ENCODE peak calls at places on chromosomes 5 and 9, in nine cellular contexts. One of them, this sample, is unnamed.

GRCh38 chr9:112042769-112043168 is 132.3 kb downstream of the SUSD1 start:
- DNase-seq in right lobe of liver: no peak
- DNase-seq in stomach: no peak
- DNase-seq in A549: no peak
- DNase-seq in sigmoid colon: no peak
- DNase-seq in Peyer's patch: no peak
- DNase-seq in breast epithelium: no peak
- DNase-seq in vagina: no peak
- DNase-seq in lower leg skin: no peak
- DNase-seq in this sample: no peak

GRCh38 chr5:98492258-98492657 is 281.2 kb upstream of the RGMB start:
- DNase-seq in vagina: no peak
- DNase-seq in A549: no peak
- DNase-seq in Peyer's patch: no peak
- DNase-seq in lower leg skin: no peak
- DNase-seq in sigmoid colon: no peak
- DNase-seq in stomach: no peak
- DNase-seq in breast epithelium: no peak
- DNase-seq in right lobe of liver: no peak
- DNase-seq in this sample: no peak

GRCh38 chr5:156327306-156327705 is 342 bp downstream of the SGCD start:
- DNase-seq in stomach: no peak
- DNase-seq in lower leg skin: no peak
- DNase-seq in vagina: no peak
- DNase-seq in Peyer's patch: no peak
- DNase-seq in breast epithelium: no peak
- DNase-seq in sigmoid colon: no peak
- DNase-seq in right lobe of liver: no peak
- DNase-seq in A549: no peak
- DNase-seq in this sample: no peak

GRCh38 chr5:52947851-52948250 is 41.3 kb upstream of the ITGA2 start:
- DNase-seq in vagina: no peak
- DNase-seq in Peyer's patch: no peak
- DNase-seq in A549: no peak
- DNase-seq in sigmoid colon: no peak
- DNase-seq in lower leg skin: no peak
- DNase-seq in stomach: no peak
- DNase-seq in right lobe of liver: no peak
- DNase-seq in breast epithelium: no peak
- DNase-seq in this sample: no peak

GRCh38 chr5:150542933-150543445 is 35.1 kb downstream of the NDST1 start:
- DNase-seq in breast epithelium: no peak
- DNase-seq in right lobe of liver: peak
- DNase-seq in stomach: peak
- DNase-seq in lower leg skin: peak
- DNase-seq in Peyer's patch: peak
- DNase-seq in A549: no peak
- DNase-seq in vagina: no peak
- DNase-seq in sigmoid colon: no peak
- DNase-seq in this sample: no peak

GRCh38 chr9:126471084-126471611 is 142.6 kb upstream of the LMX1B start:
- DNase-seq in Peyer's patch: peak
- DNase-seq in stomach: peak
- DNase-seq in lower leg skin: peak
- DNase-seq in breast epithelium: no peak
- DNase-seq in vagina: no peak
- DNase-seq in A549: no peak
- DNase-seq in right lobe of liver: peak
- DNase-seq in sigmoid colon: no peak
- DNase-seq in this sample: no peak

GRCh38 chr9:17064558-17064957 is 70.3 kb upstream of the CNTLN start:
- DNase-seq in sigmoid colon: no peak
- DNase-seq in right lobe of liver: no peak
- DNase-seq in lower leg skin: no peak
- DNase-seq in stomach: no peak
- DNase-seq in vagina: no peak
- DNase-seq in A549: no peak
- DNase-seq in breast epithelium: no peak
- DNase-seq in Peyer's patch: no peak
- DNase-seq in this sample: no peak

GRCh38 chr5:148830220-148830619 is 3.8 kb downstream of the ADRB2 start:
- DNase-seq in stomach: no peak
- DNase-seq in vagina: no peak
- DNase-seq in right lobe of liver: no peak
- DNase-seq in Peyer's patch: no peak
- DNase-seq in lower leg skin: no peak
- DNase-seq in breast epithelium: no peak
- DNase-seq in A549: no peak
- DNase-seq in sigmoid colon: no peak
- DNase-seq in this sample: no peak

GRCh38 chr5:51484326-51484725 is 101.1 kb downstream of the ISL1 start:
- DNase-seq in right lobe of liver: no peak
- DNase-seq in sigmoid colon: no peak
- DNase-seq in vagina: no peak
- DNase-seq in lower leg skin: no peak
- DNase-seq in breast epithelium: no peak
- DNase-seq in A549: no peak
- DNase-seq in Peyer's patch: no peak
- DNase-seq in stomach: no peak
- DNase-seq in this sample: no peak

GRCh38 chr5:140700177-140701144 is at the start of gene ZMAT2:
- DNase-seq in Peyer's patch: peak
- DNase-seq in A549: peak
- DNase-seq in right lobe of liver: peak
- DNase-seq in breast epithelium: peak
- DNase-seq in vagina: peak
- DNase-seq in lower leg skin: peak
- DNase-seq in stomach: peak
- DNase-seq in sigmoid colon: peak
- DNase-seq in this sample: peak
- TF ChIP-seq POLR2A in Peyer's patch: peak
- TF ChIP-seq POLR2A in A549: peak
- TF ChIP-seq POLR2A in right lobe of liver: peak
- TF ChIP-seq POLR2A in breast epithelium: peak
- TF ChIP-seq POLR2A in vagina: peak
- TF ChIP-seq POLR2A in lower leg skin: no peak
- TF ChIP-seq POLR2A in stomach: no peak
- TF ChIP-seq POLR2A in sigmoid colon: peak
- TF ChIP-seq POLR2A in this sample: peak

GRCh38 chr5:10374623-10375022 is 21.1 kb downstream of the MARCHF6 start:
- DNase-seq in right lobe of liver: no peak
- DNase-seq in A549: no peak
- DNase-seq in Peyer's patch: no peak
- DNase-seq in breast epithelium: no peak
- DNase-seq in vagina: no peak
- DNase-seq in lower leg skin: no peak
- DNase-seq in stomach: no peak
- DNase-seq in sigmoid colon: no peak
- DNase-seq in this sample: no peak

GRCh38 chr5:10374032-10374431 is 20.5 kb downstream of the MARCHF6 start:
- DNase-seq in breast epithelium: no peak
- DNase-seq in Peyer's patch: no peak
- DNase-seq in A549: no peak
- DNase-seq in lower leg skin: no peak
- DNase-seq in vagina: no peak
- DNase-seq in sigmoid colon: no peak
- DNase-seq in right lobe of liver: no peak
- DNase-seq in stomach: no peak
- DNase-seq in this sample: no peak

GRCh38 chr5:10370931-10371330 is 17.4 kb downstream of the MARCHF6 start:
- DNase-seq in vagina: no peak
- DNase-seq in A549: no peak
- DNase-seq in sigmoid colon: no peak
- DNase-seq in breast epithelium: no peak
- DNase-seq in Peyer's patch: no peak
- DNase-seq in stomach: no peak
- DNase-seq in lower leg skin: no peak
- DNase-seq in right lobe of liver: no peak
- DNase-seq in this sample: no peak

GRCh38 chr5:10376530-10376929 is 23.0 kb downstream of the MARCHF6 start:
- DNase-seq in Peyer's patch: no peak
- DNase-seq in vagina: no peak
- DNase-seq in right lobe of liver: no peak
- DNase-seq in sigmoid colon: no peak
- DNase-seq in stomach: no peak
- DNase-seq in lower leg skin: no peak
- DNase-seq in A549: no peak
- DNase-seq in breast epithelium: no peak
- DNase-seq in this sample: no peak

GRCh38 chr5:10372726-10373709 is 19.5 kb downstream of the MARCHF6 start:
- DNase-seq in Peyer's patch: no peak
- DNase-seq in lower leg skin: no peak
- DNase-seq in stomach: no peak
- DNase-seq in A549: no peak
- DNase-seq in breast epithelium: no peak
- DNase-seq in right lobe of liver: no peak
- DNase-seq in sigmoid colon: no peak
- DNase-seq in vagina: no peak
- DNase-seq in this sample: no peak
- TF ChIP-seq POLR2A in Peyer's patch: no peak
- TF ChIP-seq POLR2A in lower leg skin: no peak
- TF ChIP-seq POLR2A in stomach: no peak
- TF ChIP-seq POLR2A in A549: no peak
- TF ChIP-seq POLR2A in breast epithelium: no peak
- TF ChIP-seq POLR2A in right lobe of liver: no peak
- TF ChIP-seq POLR2A in sigmoid colon: no peak
- TF ChIP-seq POLR2A in vagina: no peak
- TF ChIP-seq POLR2A in this sample: no peak

GRCh38 chr5:93821892-93822291 is 80.5 kb upstream of the POU5F2 start:
- DNase-seq in sigmoid colon: no peak
- DNase-seq in stomach: no peak
- DNase-seq in vagina: no peak
- DNase-seq in right lobe of liver: no peak
- DNase-seq in Peyer's patch: no peak
- DNase-seq in lower leg skin: no peak
- DNase-seq in A549: no peak
- DNase-seq in breast epithelium: no peak
- DNase-seq in this sample: no peak

GRCh38 chr5:93819666-93820065 is 78.3 kb upstream of the POU5F2 start:
- DNase-seq in right lobe of liver: no peak
- DNase-seq in vagina: no peak
- DNase-seq in Peyer's patch: no peak
- DNase-seq in stomach: no peak
- DNase-seq in lower leg skin: no peak
- DNase-seq in breast epithelium: no peak
- DNase-seq in sigmoid colon: no peak
- DNase-seq in A549: no peak
- DNase-seq in this sample: no peak
- TF ChIP-seq POLR2A in right lobe of liver: no peak
- TF ChIP-seq POLR2A in vagina: no peak
- TF ChIP-seq POLR2A in Peyer's patch: no peak
- TF ChIP-seq POLR2A in stomach: no peak
- TF ChIP-seq POLR2A in lower leg skin: no peak
- TF ChIP-seq POLR2A in breast epithelium: no peak
- TF ChIP-seq POLR2A in sigmoid colon: no peak
- TF ChIP-seq POLR2A in A549: no peak
- TF ChIP-seq POLR2A in this sample: no peak

GRCh38 chr5:14011089-14012004 is 66.9 kb upstream of the DNAH5 start:
- DNase-seq in stomach: peak
- DNase-seq in Peyer's patch: peak
- DNase-seq in breast epithelium: peak
- DNase-seq in sigmoid colon: peak
- DNase-seq in vagina: no peak
- DNase-seq in A549: peak
- DNase-seq in lower leg skin: peak
- DNase-seq in right lobe of liver: peak
- DNase-seq in this sample: peak
- TF ChIP-seq POLR2A in stomach: no peak
- TF ChIP-seq POLR2A in Peyer's patch: no peak
- TF ChIP-seq POLR2A in breast epithelium: no peak
- TF ChIP-seq POLR2A in sigmoid colon: no peak
- TF ChIP-seq POLR2A in vagina: no peak
- TF ChIP-seq POLR2A in A549: peak
- TF ChIP-seq POLR2A in lower leg skin: no peak
- TF ChIP-seq POLR2A in right lobe of liver: peak
- TF ChIP-seq POLR2A in this sample: peak

GRCh38 chr5:172905346-172905756 is 53.9 kb upstream of the RPL26L1 start:
- DNase-seq in sigmoid colon: peak
- DNase-seq in stomach: no peak
- DNase-seq in Peyer's patch: no peak
- DNase-seq in A549: no peak
- DNase-seq in right lobe of liver: no peak
- DNase-seq in vagina: no peak
- DNase-seq in breast epithelium: no peak
- DNase-seq in lower leg skin: no peak
- DNase-seq in this sample: no peak
- TF ChIP-seq POLR2A in sigmoid colon: peak
- TF ChIP-seq POLR2A in stomach: no peak
- TF ChIP-seq POLR2A in Peyer's patch: no peak
- TF ChIP-seq POLR2A in A549: no peak
- TF ChIP-seq POLR2A in right lobe of liver: no peak
- TF ChIP-seq POLR2A in vagina: no peak
- TF ChIP-seq POLR2A in breast epithelium: no peak
- TF ChIP-seq POLR2A in lower leg skin: no peak
- TF ChIP-seq POLR2A in this sample: no peak

GRCh38 chr5:133240425-133241091 is 188.7 kb downstream of the HSPA4 start:
- DNase-seq in stomach: peak
- DNase-seq in breast epithelium: no peak
- DNase-seq in Peyer's patch: peak
- DNase-seq in lower leg skin: no peak
- DNase-seq in sigmoid colon: no peak
- DNase-seq in vagina: no peak
- DNase-seq in A549: peak
- DNase-seq in right lobe of liver: no peak
- DNase-seq in this sample: peak
- TF ChIP-seq POLR2A in stomach: no peak
- TF ChIP-seq POLR2A in breast epithelium: no peak
- TF ChIP-seq POLR2A in Peyer's patch: no peak
- TF ChIP-seq POLR2A in lower leg skin: no peak
- TF ChIP-seq POLR2A in sigmoid colon: no peak
- TF ChIP-seq POLR2A in vagina: no peak
- TF ChIP-seq POLR2A in A549: no peak
- TF ChIP-seq POLR2A in right lobe of liver: no peak
- TF ChIP-seq POLR2A in this sample: no peak

DNA sequence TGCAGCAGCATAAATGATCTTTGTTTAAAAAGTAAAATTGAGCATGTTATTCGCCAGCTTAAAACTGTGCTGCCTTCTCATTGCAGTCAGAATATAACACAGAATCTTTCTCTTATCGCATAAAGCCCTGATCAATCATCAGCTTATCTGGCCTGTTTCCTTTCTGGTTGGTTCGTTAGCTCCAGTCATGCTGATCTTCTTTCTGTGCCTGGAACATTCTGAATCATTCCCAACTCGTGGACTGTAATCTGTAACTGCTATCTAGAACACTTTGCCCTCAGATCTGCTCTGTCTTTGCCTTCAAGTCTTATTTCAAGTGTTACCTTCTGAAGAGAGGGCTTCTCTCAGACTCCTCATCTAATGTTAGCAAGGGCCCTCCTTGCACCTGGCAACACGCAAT is 11.9 kb upstream of the FER start:
- DNase-seq in stomach: no peak
- DNase-seq in A549: no peak
- DNase-seq in right lobe of liver: no peak
- DNase-seq in Peyer's patch: no peak
- DNase-seq in vagina: no peak
- DNase-seq in sigmoid colon: no peak
- DNase-seq in lower leg skin: no peak
- DNase-seq in breast epithelium: no peak
- DNase-seq in this sample: no peak
- TF ChIP-seq POLR2A in stomach: no peak
- TF ChIP-seq POLR2A in A549: no peak
- TF ChIP-seq POLR2A in right lobe of liver: no peak
- TF ChIP-seq POLR2A in Peyer's patch: no peak
- TF ChIP-seq POLR2A in vagina: no peak
- TF ChIP-seq POLR2A in sigmoid colon: no peak
- TF ChIP-seq POLR2A in lower leg skin: no peak
- TF ChIP-seq POLR2A in breast epithelium: no peak
- TF ChIP-seq POLR2A in this sample: no peak

GRCh38 chr5:74352256-74352655 is 288.3 kb downstream of the ENC1 start:
- DNase-seq in breast epithelium: no peak
- DNase-seq in A549: no peak
- DNase-seq in stomach: no peak
- DNase-seq in right lobe of liver: no peak
- DNase-seq in sigmoid colon: no peak
- DNase-seq in vagina: no peak
- DNase-seq in lower leg skin: no peak
- DNase-seq in Peyer's patch: no peak
- DNase-seq in this sample: no peak
- TF ChIP-seq POLR2A in breast epithelium: no peak
- TF ChIP-seq POLR2A in A549: no peak
- TF ChIP-seq POLR2A in stomach: no peak
- TF ChIP-seq POLR2A in right lobe of liver: no peak
- TF ChIP-seq POLR2A in sigmoid colon: no peak
- TF ChIP-seq POLR2A in vagina: no peak
- TF ChIP-seq POLR2A in lower leg skin: no peak
- TF ChIP-seq POLR2A in Peyer's patch: no peak
- TF ChIP-seq POLR2A in this sample: no peak